ENCODE peak calls at places on chromosomes 13 and 19, in nine cellular contexts. V is CD4-positive, alpha-beta T cell; D is activated B cell treated with CpG ODN at 0.5 μM for 24 hours; S is AG04450; U is choroid plexus epithelial cell; O is CD8-positive, alpha-beta T cell; Z is Calu3; F is cardiac muscle cell; I is WERI-Rb-1. M is an unnamed sample.

GRCh38 chr19:40247178-40247577 is 20.7 kb upstream of the CCNP start:
- DNase-seq in S (no peak), F (no peak), O (no peak), V (no peak), Z (no peak), I (no peak), U (no peak), D (no peak), M (no peak)

GRCh38 chr19:40416918-40417713 is 3.9 kb upstream of the PRX start:
- DNase-seq in V (no peak), Z (peak; percentile 61), O (no peak), I (peak; percentile 36), D (no peak), S (no peak), U (peak; percentile 12), F (no peak), M (no peak)

GRCh38 chr13:70769771-70770326 is 661.6 kb upstream of the KLHL1 start:
- DNase-seq in D (no peak), U (no peak), V (no peak), I (no peak), S (no peak), Z (no peak), O (no peak), F (no peak), M (no peak)

GRCh38 chr13:34678154-34678553 is 263.9 kb upstream of the NBEA start:
- DNase-seq in I (no peak), U (peak; percentile 56), S (no peak), V (no peak), D (no peak), O (no peak), F (no peak), Z (no peak), M (no peak)

GRCh38 chr19:35120492-35120891 is 4.9 kb downstream of the FXYD3 start:
- DNase-seq in O (no peak), V (no peak), S (no peak), I (peak; percentile 91), F (no peak), Z (peak; percentile 68), D (no peak), U (peak; percentile 58), M (no peak)

GRCh38 chr19:45123440-45123850 is 30.5 kb downstream of the PPP1R37 start:
- DNase-seq in Z (peak; percentile 77), D (no peak), I (peak; percentile 60), V (no peak), F (no peak), S (no peak), U (peak; percentile 13), O (no peak), M (no peak)

GRCh38 chr13:50915562-50915961 is 6.0 kb downstream of the RNASEH2B start:
- DNase-seq in F (no peak), D (no peak), O (no peak), U (no peak), I (no peak), Z (no peak), S (no peak), V (no peak), M (no peak)

GRCh38 chr19:18373892-18374629 is 11.9 kb upstream of the GDF15 start:
- DNase-seq in O (peak; percentile 61), S (peak; percentile 96), V (no peak), U (peak; percentile 100), I (peak; percentile 73), F (peak; percentile 85), Z (peak; percentile 91), D (peak; percentile 50), M (no peak)

GRCh38 chr13:23656637-23657036 is 86.4 kb downstream of the TNFRSF19 start:
- DNase-seq in Z (no peak), I (no peak), U (peak; percentile 83), S (peak; percentile 84), V (no peak), O (no peak), D (no peak), F (no peak), M (no peak)

GRCh38 chr19:2173388-2173787 is 9.7 kb downstream of the DOT1L start:
- DNase-seq in O (no peak), D (no peak), F (no peak), U (no peak), S (no peak), Z (no peak), I (no peak), V (no peak), M (no peak)

GRCh38 chr13:71015516-71015915 is 851.5 kb downstream of the DACH1 start:
- DNase-seq in Z (no peak), D (no peak), S (no peak), V (no peak), F (no peak), O (no peak), I (no peak), U (no peak), M (no peak)

GRCh38 chr13:43363156-43363918 is 340.0 kb downstream of the DNAJC15 start:
- DNase-seq in S (peak; percentile 16), V (no peak), I (no peak), U (peak; percentile 53), O (no peak), Z (no peak), D (no peak), F (no peak), M (no peak)

GRCh38 chr13:95154441-95154886 is 146.8 kb downstream of the ABCC4 start:
- DNase-seq in V (no peak), D (no peak), S (no peak), Z (no peak), F (no peak), O (no peak), I (no peak), U (no peak), M (no peak)

DNA sequence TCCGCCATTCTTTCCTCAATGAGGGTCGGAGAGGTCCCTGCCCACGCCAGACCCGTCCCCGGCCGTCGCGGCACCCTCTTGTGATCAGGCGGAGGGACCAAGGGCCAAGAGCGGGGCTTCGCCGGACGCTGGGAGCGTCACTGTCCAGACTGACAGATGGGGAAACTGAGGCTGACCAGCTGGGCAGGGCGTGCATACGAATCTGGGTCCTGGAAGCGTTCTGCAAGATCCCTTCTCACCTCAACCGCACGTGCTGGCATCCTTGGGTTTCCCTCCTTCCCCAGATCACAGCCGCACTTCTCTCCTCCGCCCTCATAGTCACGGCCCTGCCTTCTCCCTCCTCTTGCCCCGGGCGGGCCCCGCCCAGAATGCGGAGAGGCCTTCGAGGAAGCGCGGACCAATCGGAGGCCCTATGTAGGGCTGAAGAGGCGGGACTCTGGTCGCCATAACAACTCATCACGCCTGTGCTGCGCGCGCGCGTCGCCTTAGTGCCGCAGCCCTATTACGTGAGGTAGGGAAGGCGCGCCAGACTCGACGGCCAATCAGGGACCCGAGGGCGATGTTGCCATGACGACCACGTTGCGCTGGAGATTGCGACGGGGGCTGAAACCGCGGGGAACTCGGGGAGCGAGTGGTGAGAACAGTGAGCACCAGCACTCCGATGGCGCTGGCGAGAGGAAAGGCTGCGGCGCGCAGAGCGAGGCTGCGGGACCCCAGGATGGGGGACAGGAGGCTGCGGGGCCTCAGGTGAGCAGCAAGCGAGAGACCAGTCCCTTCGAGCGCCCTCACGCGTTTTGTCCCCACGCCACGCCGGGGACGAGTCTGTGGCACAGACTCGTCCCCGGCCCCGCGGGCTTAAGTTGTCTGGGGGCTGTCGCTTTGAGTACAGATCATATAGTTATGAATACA is 5.7 kb downstream of the RNF225 start:
- DNase-seq in O (peak; percentile 99), U (peak; percentile 100), D (peak; percentile 96), I (peak; percentile 99), V (peak; percentile 98), Z (peak; percentile 99), F (peak; percentile 99), S (peak; percentile 99), M (peak; percentile 99)
- TF ChIP-seq CTCF in O (no peak), U (peak; percentile 10), D (no peak), I (peak; percentile 6), V (no peak), Z (no peak), F (peak; percentile 4), S (no peak), M (no peak)

GRCh38 chr13:77014906-77015685 is 11.9 kb downstream of the FBXL3 start:
- DNase-seq in F (no peak), O (no peak), Z (no peak), S (no peak), I (no peak), V (no peak), D (no peak), U (no peak), M (no peak)

GRCh38 chr13:77019756-77020155 is 7.2 kb downstream of the FBXL3 start:
- DNase-seq in S (no peak), V (no peak), U (no peak), O (no peak), Z (no peak), I (no peak), D (no peak), F (no peak), M (no peak)

GRCh38 chr13:77016241-77016812 is 10.6 kb downstream of the FBXL3 start:
- DNase-seq in O (no peak), U (no peak), F (no peak), D (no peak), V (no peak), S (no peak), I (no peak), Z (no peak), M (no peak)

GRCh38 chr13:77013853-77014542 is 13.0 kb downstream of the FBXL3 start:
- DNase-seq in U (no peak), Z (no peak), S (no peak), V (no peak), O (no peak), D (no peak), I (no peak), F (no peak), M (no peak)

GRCh38 chr13:77016888-77017623 is 9.9 kb downstream of the FBXL3 start:
- DNase-seq in S (no peak), Z (no peak), F (no peak), U (no peak), D (no peak), O (no peak), I (no peak), V (no peak), M (no peak)
- TF ChIP-seq CTCF in S (no peak), Z (no peak), F (no peak), U (no peak), D (no peak), O (no peak), I (no peak), V (no peak), M (no peak)

GRCh38 chr13:101829484-101829883 is 377.0 kb downstream of the ITGBL1 start:
- DNase-seq in S (no peak), I (no peak), U (peak; percentile 37), O (no peak), Z (no peak), V (no peak), F (no peak), D (no peak), M (no peak)
- TF ChIP-seq CTCF in S (no peak), I (no peak), U (no peak), O (no peak), Z (no peak), V (no peak), F (no peak), D (no peak), M (no peak)

DNA sequence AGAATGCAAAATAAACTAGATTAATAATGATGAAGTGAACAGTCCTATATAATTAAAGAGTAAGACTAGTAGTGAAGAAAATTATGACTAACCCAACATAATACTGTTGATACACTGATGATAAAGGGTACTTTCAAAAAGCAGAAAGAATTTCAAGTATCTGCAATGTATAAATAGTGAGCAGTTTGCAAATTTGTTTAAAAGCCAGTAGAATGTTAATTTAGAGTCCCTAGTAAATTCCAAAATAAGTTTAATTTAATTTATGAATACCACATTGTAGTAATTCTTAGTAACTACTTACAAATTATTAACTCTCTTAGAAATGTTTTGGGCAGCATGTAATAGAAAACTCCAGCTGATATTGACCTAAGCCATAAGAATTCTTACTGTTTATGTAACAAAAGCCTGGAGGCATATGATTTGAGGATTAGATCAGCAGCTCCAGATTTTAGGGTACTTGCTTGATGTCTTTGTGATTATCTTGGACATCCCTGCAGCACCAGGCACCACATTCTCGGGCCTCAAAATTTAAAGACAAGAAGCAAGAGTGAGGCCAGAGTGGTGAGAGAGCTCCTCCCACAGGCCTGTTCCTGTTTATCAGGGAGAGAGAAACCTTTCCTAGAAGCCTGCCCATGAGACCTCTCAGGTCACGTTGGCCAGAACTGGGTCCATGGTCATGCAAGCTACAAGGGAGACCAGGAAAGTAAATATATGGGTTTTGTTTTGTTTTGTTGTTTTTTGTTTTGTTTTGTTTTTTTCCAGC is 67.6 kb upstream of the TDRD3 start:
- DNase-seq in O (no peak), I (peak; percentile 26), F (peak; percentile 74), Z (peak; percentile 19), D (no peak), U (peak; percentile 70), V (no peak), S (no peak), M (no peak)
- TF ChIP-seq CTCF in O (no peak), I (peak; percentile 58), F (peak; percentile 63), Z (no peak), D (no peak), U (peak; percentile 74), V (no peak), S (peak; percentile 41), M (no peak)